ENCODE peak calls at places on chromosomes 6 and 20, in five cellular contexts. O is cardiac muscle cell, B is GM10248, Y is choroid plexus epithelial cell, K is ovary. Q is an unnamed sample.

GRCh38 chr6:21033095-21033494 is 498.8 kb downstream of the CDKAL1 start:
- DNase-seq in Y (no peak), B (no peak), O (no peak), K (no peak), Q (no peak)

GRCh38 chr6:109671721-109672120 is 19.3 kb downstream of the AK9 start:
- DNase-seq in B (no peak), O (no peak), Y (peak), K (no peak), Q (no peak)

GRCh38 chr6:69026243-69026642 is 391.2 kb downstream of the ADGRB3 start:
- DNase-seq in Y (peak), B (no peak), O (no peak), K (no peak), Q (no peak)

GRCh38 chr6:144895890-144896289 is 610.8 kb downstream of the UTRN start:
- DNase-seq in B (no peak), K (no peak), O (no peak), Y (no peak), Q (no peak)

GRCh38 chr20:34544109-34544793 is 14.3 kb upstream of the MAP1LC3A start:
- DNase-seq in B (no peak), Y (peak), O (peak), K (no peak), Q (no peak)

GRCh38 chr20:3239026-3239866 is at the start of gene SLC4A11:
- DNase-seq in O (peak), Y (peak), K (no peak), B (peak), Q (peak)

GRCh38 chr20:5510446-5510845 is 193.7 kb upstream of the PROKR2 start:
- DNase-seq in O (peak), B (no peak), K (no peak), Y (peak), Q (no peak)

GRCh38 chr20:17690144-17690543 is 8.1 kb upstream of the RRBP1 start:
- DNase-seq in O (no peak), Y (no peak), B (no peak), K (no peak), Q (no peak)

GRCh38 chr6:45545416-45545815 is 167.7 kb upstream of the SUPT3H start:
- DNase-seq in B (no peak), K (no peak), Y (no peak), O (no peak), Q (no peak)

GRCh38 chr6:29976253-29976587 is 33.9 kb downstream of the HLA-A start:
- DNase-seq in O (no peak), B (no peak), K (no peak), Y (no peak), Q (no peak)

GRCh38 chr6:48429610-48430009 is 318.6 kb upstream of the PTCHD4 start:
- DNase-seq in B (no peak), O (no peak), Y (no peak), K (no peak), Q (no peak)

GRCh38 chr20:20338133-20338730 is 29.7 kb upstream of the INSM1 start:
- DNase-seq in O (no peak), K (no peak), Y (no peak), B (no peak), Q (no peak)

GRCh38 chr6:28254340-28254618 is 2.2 kb upstream of the ZKSCAN4 start:
- DNase-seq in B (no peak), Y (no peak), K (no peak), O (no peak), Q (no peak)

GRCh38 chr6:30814137-30815084 is 69.9 kb upstream of the DDR1 start:
- DNase-seq in K (no peak), O (no peak), Y (peak), B (no peak), Q (no peak)

GRCh38 chr6:149851461-149851860 is 12.7 kb downstream of the LRP11 start:
- DNase-seq in K (no peak), O (no peak), Y (peak), B (no peak), Q (no peak)

GRCh38 chr6:169229611-169230321 is 23.9 kb downstream of the THBS2 start:
- DNase-seq in O (no peak), B (no peak), Y (no peak), K (no peak), Q (no peak)

GRCh38 chr20:63102720-63103375 is 96.1 kb upstream of the BHLHE23 start:
- DNase-seq in Y (peak), O (no peak), K (no peak), B (peak), Q (peak)

GRCh38 chr20:53658973-53659372 is 65.3 kb upstream of the ZNF217 start:
- DNase-seq in Y (no peak), O (no peak), B (no peak), K (no peak), Q (no peak)

GRCh38 chr6:57173056-57173885 is 1.1 kb downstream of the BAG2 start:
- DNase-seq in B (peak), K (no peak), O (peak), Y (peak), Q (no peak)

GRCh38 chr6:121897337-121897760 is 461.9 kb downstream of the GJA1 start:
- DNase-seq in Y (peak), K (no peak), O (no peak), B (no peak), Q (no peak)

DNA sequence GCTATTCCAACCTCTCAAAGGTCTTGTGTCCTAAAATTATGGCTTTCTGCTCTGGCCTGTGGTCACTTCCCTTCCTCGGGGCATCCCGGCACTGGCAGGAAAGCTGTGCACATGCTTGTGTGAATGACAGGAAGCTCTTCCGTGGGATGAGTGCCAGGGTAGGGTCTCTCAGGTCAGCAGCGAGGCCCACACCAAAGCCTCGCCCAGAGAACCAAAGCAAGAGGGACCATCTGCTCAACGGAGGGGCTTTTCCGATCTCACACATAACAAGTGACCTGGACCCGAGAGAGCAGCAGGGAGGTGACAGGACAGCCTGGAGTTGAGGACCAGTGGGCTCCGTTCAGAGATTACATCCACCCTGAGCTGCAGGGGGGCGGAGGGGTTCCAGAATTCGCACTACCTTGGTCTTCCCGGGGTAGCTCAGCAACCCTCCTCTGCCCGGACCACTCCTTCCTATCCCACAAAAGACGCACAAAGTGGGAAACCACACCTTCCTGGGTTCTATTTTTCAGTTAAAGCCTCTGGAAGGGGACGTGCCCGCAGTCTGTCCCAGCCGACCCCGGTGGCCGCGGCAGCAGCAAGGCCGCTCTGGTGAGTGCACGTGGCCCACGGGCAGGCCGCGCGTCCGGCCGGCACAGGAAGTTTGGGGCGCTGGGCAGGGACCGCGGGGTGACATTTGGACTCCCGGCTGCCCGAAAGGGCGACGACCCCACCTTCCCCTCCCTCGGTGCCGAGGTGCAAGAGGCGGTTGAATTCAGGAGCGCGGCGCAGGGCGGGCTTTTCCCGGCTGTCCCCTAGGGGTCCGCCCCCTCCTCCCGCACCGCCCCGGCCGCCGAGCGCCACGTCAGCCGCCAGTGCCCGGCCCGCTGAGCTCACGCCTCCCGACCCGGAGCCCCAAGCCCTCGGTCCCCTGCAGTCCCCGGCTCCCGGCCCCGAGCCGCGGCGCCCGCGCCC is 988 bp downstream of the TXNDC5 start:
- DNase-seq in Y (peak), K (peak), B (peak), O (peak), Q (peak)
- TF ChIP-seq CTCF in Y (no peak), K (no peak), B (no peak), O (no peak), Q (no peak)

GRCh38 chr6:89002523-89002922 is 39.1 kb upstream of the RNGTT start:
- DNase-seq in Y (no peak), O (no peak), B (no peak), K (no peak), Q (no peak)
- TF ChIP-seq CTCF in Y (no peak), O (no peak), B (no peak), K (no peak), Q (no peak)

GRCh38 chr20:44642203-44643153 is 9.0 kb downstream of the ADA start:
- DNase-seq in Y (peak), K (peak), O (peak), B (peak), Q (peak)
- TF ChIP-seq CTCF in Y (no peak), K (no peak), O (no peak), B (no peak), Q (peak)

DNA sequence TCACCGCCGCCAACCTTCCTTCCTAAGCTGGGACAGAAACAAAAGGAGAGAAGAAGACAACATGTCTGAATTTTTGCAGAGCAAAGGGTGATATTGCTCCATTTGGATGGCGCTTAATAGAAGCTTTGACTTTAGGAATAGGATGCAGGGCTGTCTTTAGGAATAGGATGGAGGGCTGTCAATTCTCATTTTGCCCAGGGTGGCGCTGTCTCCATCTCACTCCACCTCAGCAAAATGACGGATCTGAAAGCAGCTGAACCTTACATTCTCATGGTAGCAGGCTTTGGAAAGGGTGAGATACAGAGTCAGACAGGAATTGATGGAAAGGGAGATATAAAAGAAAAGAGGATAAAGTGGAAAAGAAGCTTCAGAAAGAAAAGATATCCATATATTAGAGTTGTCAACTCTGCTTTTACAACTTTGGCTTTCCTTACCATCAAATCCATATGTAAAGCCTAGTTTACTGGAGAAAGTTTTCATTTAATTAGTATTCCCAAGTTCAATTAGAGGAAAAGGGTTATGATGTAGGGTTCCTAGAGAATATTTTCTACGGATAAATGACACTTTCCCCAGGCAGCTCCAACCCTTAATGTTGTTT is 2.4 kb downstream of the MTCL3 start:
- DNase-seq in B (peak), O (peak), Y (peak), K (no peak), Q (peak)
- TF ChIP-seq CTCF in B (peak), O (peak), Y (peak), K (no peak), Q (peak)

GRCh38 chr6:134316733-134317431 is 1.0 kb downstream of the SGK1 start:
- DNase-seq in K (no peak), O (no peak), B (no peak), Y (no peak), Q (no peak)
- TF ChIP-seq CTCF in K (no peak), O (no peak), B (no peak), Y (no peak), Q (no peak)

DNA sequence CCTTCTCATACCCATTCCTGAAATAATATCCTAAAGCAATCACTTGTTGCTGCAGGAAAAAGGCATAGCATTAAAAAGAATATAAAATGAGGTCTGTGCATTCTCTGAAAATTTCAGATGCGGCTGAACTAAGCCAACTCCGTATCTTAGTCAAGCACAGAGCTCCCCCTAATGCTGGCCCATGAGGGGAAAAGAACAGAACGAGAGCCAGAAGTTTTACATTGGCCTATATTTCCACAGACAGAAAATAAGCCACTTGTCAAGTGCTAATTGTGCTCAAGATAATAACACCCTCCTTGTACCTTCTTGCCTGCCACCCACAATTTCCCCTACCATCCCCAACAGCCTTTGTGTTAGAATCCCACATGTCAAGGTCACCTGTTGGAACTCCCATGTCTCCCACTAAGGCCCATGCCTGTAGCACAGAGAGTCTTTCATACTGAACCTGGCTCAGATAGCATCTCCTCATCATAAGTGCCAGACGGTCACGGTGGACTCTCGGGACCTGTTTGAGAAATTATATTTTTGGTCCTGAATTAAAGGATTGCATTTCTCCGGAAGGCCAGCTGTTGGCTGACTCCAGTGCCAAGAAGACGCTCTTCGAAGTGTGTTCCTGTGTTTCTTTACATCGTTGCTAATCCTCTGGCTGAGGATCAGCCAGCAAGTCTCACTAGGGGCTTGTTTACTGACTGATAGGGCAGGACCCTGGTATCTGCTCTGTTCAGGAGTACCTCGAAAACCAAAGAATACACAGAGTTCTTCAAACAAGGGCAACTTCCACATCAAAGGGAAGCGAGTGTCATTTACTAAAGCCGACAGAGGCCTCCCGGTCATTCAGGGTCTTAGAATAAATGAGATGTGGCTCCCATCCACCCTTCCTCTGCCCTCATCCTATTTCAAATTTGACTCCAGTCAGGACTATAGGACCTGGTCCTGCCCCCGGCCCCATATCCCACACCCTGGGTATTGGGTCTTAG is 183.4 kb upstream of the FBXL4 start:
- DNase-seq in O (peak), B (no peak), K (no peak), Y (peak), Q (no peak)
- TF ChIP-seq CTCF in O (no peak), B (no peak), K (no peak), Y (peak), Q (no peak)